ENCODE peak calls at places on chromosomes 7 and 10, in four cellular contexts. One of them, this sample, is unnamed.

GRCh38 chr7:135980665-135981180 is 3.6 kb upstream of the MTPN start:
- DNase-seq in PC-9: peak; percentile 58
- DNase-seq in GM23248: peak; percentile 90
- DNase-seq in MM.1S: peak; percentile 97
- DNase-seq in this sample: peak; percentile 77

GRCh38 chr7:129098409-129099084 is 43.6 kb upstream of the TNPO3 start:
- DNase-seq in PC-9: no peak
- DNase-seq in GM23248: peak; percentile 47
- DNase-seq in MM.1S: peak; percentile 5
- DNase-seq in this sample: no peak

GRCh38 chr10:44016589-44017482 is 368.1 kb downstream of the CXCL12 start:
- DNase-seq in PC-9: no peak
- DNase-seq in GM23248: peak; percentile 57
- DNase-seq in MM.1S: peak; percentile 54
- DNase-seq in this sample: no peak

GRCh38 chr7:69967152-69967591 is 368.9 kb downstream of the AUTS2 start:
- DNase-seq in PC-9: no peak
- DNase-seq in GM23248: no peak
- DNase-seq in MM.1S: no peak
- DNase-seq in this sample: no peak

GRCh38 chr10:99329238-99329890 is at the start of gene CNNM1:
- DNase-seq in PC-9: no peak
- DNase-seq in GM23248: peak; percentile 75
- DNase-seq in MM.1S: no peak
- DNase-seq in this sample: no peak

GRCh38 chr7:100568176-100568935 is 5.3 kb downstream of the SAP25 start:
- DNase-seq in PC-9: no peak
- DNase-seq in GM23248: no peak
- DNase-seq in MM.1S: no peak
- DNase-seq in this sample: peak; percentile 52

GRCh38 chr7:11026452-11027359 is 53.0 kb downstream of the PHF14 start:
- DNase-seq in PC-9: no peak
- DNase-seq in GM23248: no peak
- DNase-seq in MM.1S: no peak
- DNase-seq in this sample: no peak

GRCh38 chr10:105494944-105495343 is 853.9 kb downstream of the SORCS3 start:
- DNase-seq in PC-9: no peak
- DNase-seq in GM23248: no peak
- DNase-seq in MM.1S: no peak
- DNase-seq in this sample: no peak

GRCh38 chr7:128894101-128894440 is 16.4 kb downstream of the KCP start:
- DNase-seq in PC-9: peak; percentile 32
- DNase-seq in GM23248: no peak
- DNase-seq in MM.1S: no peak
- DNase-seq in this sample: no peak

GRCh38 chr7:133358728-133359127 is 105.8 kb downstream of the EXOC4 start:
- DNase-seq in PC-9: no peak
- DNase-seq in GM23248: peak; percentile 67
- DNase-seq in MM.1S: no peak
- DNase-seq in this sample: no peak

GRCh38 chr7:36894190-36894589 is 169.9 kb upstream of the AOAH start:
- DNase-seq in PC-9: no peak
- DNase-seq in GM23248: no peak
- DNase-seq in MM.1S: no peak
- DNase-seq in this sample: no peak

GRCh38 chr7:2104107-2104710 is 128.5 kb downstream of the MAD1L1 start:
- DNase-seq in PC-9: no peak
- DNase-seq in GM23248: peak; percentile 96
- DNase-seq in MM.1S: no peak
- DNase-seq in this sample: peak; percentile 92

GRCh38 chr7:33395340-33395739 is 266.0 kb downstream of the BBS9 start:
- DNase-seq in PC-9: no peak
- DNase-seq in GM23248: no peak
- DNase-seq in MM.1S: no peak
- DNase-seq in this sample: no peak

GRCh38 chr10:84373000-84373399 is 44.6 kb downstream of the CCSER2 start:
- DNase-seq in PC-9: no peak
- DNase-seq in GM23248: no peak
- DNase-seq in MM.1S: no peak
- DNase-seq in this sample: no peak

GRCh38 chr7:88092676-88092999 is 127.2 kb downstream of the SRI start:
- DNase-seq in PC-9: no peak
- DNase-seq in GM23248: no peak
- DNase-seq in MM.1S: no peak
- DNase-seq in this sample: no peak

GRCh38 chr10:60441515-60441914 is 51.8 kb upstream of the ANK3 start:
- DNase-seq in PC-9: no peak
- DNase-seq in GM23248: peak; percentile 53
- DNase-seq in MM.1S: peak; percentile 39
- DNase-seq in this sample: peak; percentile 57

GRCh38 chr7:112147752-112148435 is 58.3 kb downstream of the DOCK4 start:
- DNase-seq in PC-9: no peak
- DNase-seq in GM23248: no peak
- DNase-seq in MM.1S: no peak
- DNase-seq in this sample: no peak

GRCh38 chr10:42304341-42304740 is 334.0 kb downstream of the ZNF33B start:
- DNase-seq in PC-9: no peak
- DNase-seq in GM23248: no peak
- DNase-seq in MM.1S: no peak
- DNase-seq in this sample: no peak

GRCh38 chr7:122676466-122676865 is 22.5 kb downstream of the RNF133 start:
- DNase-seq in PC-9: no peak
- DNase-seq in GM23248: no peak
- DNase-seq in MM.1S: no peak
- DNase-seq in this sample: no peak

GRCh38 chr10:88193018-88193417 is 329.6 kb downstream of the PTEN start:
- DNase-seq in PC-9: no peak
- DNase-seq in GM23248: no peak
- DNase-seq in MM.1S: no peak
- DNase-seq in this sample: no peak

GRCh38 chr10:131845505-131846223 is 55.1 kb upstream of the PPP2R2D start:
- DNase-seq in PC-9: no peak
- DNase-seq in GM23248: no peak
- DNase-seq in MM.1S: no peak
- DNase-seq in this sample: no peak

GRCh38 chr10:131848296-131848695 is 52.5 kb upstream of the PPP2R2D start:
- DNase-seq in PC-9: no peak
- DNase-seq in GM23248: no peak
- DNase-seq in MM.1S: no peak
- DNase-seq in this sample: no peak

GRCh38 chr10:131844546-131845084 is 56.2 kb upstream of the PPP2R2D start:
- DNase-seq in PC-9: no peak
- DNase-seq in GM23248: no peak
- DNase-seq in MM.1S: no peak
- DNase-seq in this sample: no peak

GRCh38 chr10:131847241-131847783 is 53.5 kb upstream of the PPP2R2D start:
- DNase-seq in PC-9: no peak
- DNase-seq in GM23248: no peak
- DNase-seq in MM.1S: no peak
- DNase-seq in this sample: no peak

DNA sequence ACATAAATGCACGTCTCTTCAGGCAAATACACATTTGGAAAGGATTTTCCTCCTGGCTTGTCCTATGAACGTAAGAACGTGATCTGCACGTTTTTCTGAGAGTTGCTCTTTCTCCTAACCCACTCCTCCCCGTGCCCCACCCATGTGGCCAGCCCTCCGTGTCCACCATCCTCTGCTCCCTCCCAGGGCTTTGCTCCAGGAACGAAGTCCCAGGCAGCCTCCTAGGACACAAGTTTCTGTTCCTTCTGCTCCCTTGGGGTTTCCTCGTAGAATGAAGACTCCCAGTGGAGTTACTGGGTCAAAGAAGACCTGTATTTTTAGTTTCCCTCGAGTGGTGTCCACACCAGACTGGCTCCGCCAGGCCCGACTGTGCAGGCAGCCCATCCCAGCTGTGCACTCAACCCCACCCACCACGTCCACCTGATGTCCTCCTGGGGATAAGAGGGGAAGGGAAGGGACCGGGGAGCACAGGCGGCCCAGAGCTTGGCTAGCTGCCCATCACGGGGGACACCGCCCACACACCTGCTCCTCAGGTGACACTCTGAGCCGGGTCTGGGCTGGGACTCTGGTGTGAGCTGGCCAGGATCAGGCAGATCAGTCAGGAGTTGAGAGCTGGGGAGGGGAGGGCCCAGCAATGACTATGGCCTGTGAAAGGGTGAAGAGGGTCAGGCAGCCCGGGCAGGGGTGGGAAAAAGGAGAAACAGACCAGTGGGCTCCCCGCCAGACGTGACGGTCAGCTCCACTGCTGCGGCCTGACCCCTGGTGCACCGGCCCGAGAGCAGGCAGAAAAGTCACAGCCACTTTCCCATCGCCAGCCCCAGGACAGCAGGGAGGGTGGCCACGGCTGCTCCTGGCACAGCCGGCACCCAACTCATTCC is 54.3 kb upstream of the PPP2R2D start:
- DNase-seq in PC-9: no peak
- DNase-seq in GM23248: no peak
- DNase-seq in MM.1S: no peak
- DNase-seq in this sample: no peak
- H3K4me2 ChIP-seq in PC-9: no peak overlapping the region
- H3K4me2 ChIP-seq in GM23248: no peak overlapping the region
- H3K4me2 ChIP-seq in MM.1S: no peak overlapping the region
- H3K4me2 ChIP-seq in this sample: no peak overlapping the region

DNA sequence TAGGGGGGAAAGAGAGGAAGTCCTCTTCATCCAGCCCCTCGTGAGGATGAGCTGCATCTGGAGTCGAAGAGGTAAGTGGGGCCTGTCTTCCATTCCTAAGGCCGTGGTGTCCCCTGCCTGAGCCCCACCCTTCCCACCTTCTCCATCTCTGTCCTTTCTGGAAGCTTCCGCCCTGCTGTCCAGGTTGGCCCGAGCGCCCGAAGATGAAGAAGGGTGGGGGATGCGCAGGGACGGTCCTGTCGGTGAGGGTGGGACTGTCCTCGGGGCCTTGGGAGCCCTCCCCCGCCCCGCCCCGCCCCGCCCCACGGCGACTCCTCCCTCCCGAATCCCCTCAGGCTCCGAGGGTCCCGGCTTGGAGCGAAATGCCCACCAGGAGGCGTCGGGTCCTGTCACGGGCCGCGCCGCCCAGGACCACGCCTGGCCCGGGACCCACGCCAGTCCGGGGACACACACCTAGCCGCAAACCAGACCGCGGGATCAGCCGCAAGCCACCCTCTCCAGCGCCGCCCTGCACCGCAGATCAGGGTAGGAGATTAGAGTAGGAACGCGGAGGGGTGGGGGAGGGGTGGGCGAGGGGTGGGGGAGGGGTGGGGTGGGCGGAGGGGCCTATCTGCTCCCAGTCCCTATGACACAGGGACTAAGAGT is 15.3 kb downstream of the GPRIN2 start:
- DNase-seq in PC-9: peak; percentile 57
- DNase-seq in GM23248: peak; percentile 36
- DNase-seq in MM.1S: no peak
- DNase-seq in this sample: no peak
- H3K27ac ChIP-seq in PC-9: no peak overlapping the region
- H3K27ac ChIP-seq in GM23248: no peak overlapping the region
- H3K27ac ChIP-seq in MM.1S: no peak overlapping the region
- H3K27ac ChIP-seq in this sample: no peak overlapping the region

GRCh38 chr7:134919240-134919641 is 67.1 kb upstream of the AGBL3 start:
- DNase-seq in PC-9: no peak
- DNase-seq in GM23248: no peak
- DNase-seq in MM.1S: no peak
- DNase-seq in this sample: no peak
- H3K9me2 ChIP-seq in PC-9: no peaks in the 10 kb centered on the region
- H3K9me2 ChIP-seq in GM23248: no peaks in the 10 kb centered on the region
- H3K9me2 ChIP-seq in MM.1S: no peaks in the 10 kb centered on the region
- H3K9me2 ChIP-seq in this sample: no peaks in the 10 kb centered on the region

DNA sequence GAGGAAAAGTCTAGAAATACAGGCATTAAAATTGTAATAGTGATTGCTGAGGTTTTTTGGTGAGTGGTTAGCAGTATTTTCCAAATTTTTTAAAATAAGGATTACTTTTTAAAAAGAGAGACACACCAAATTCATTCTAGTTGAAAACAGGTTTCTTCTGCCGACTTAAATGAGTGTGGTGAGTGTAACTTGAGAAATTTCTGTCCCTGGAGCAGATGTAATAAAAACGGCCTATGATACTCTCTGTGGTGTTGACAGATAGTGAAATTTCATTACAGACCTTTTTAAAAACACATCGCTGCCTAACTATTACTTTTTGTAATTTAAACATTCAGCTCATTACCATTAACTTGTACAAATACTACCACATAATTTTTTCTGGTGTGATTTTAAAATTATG is 90.1 kb downstream of the CYP51A1 start:
- DNase-seq in PC-9: no peak
- DNase-seq in GM23248: no peak
- DNase-seq in MM.1S: no peak
- DNase-seq in this sample: no peak
- H3K4me2 ChIP-seq in PC-9: no peak overlapping the region
- H3K4me2 ChIP-seq in GM23248: no peak overlapping the region
- H3K4me2 ChIP-seq in MM.1S: no peak overlapping the region
- H3K4me2 ChIP-seq in this sample: no peak overlapping the region

DNA sequence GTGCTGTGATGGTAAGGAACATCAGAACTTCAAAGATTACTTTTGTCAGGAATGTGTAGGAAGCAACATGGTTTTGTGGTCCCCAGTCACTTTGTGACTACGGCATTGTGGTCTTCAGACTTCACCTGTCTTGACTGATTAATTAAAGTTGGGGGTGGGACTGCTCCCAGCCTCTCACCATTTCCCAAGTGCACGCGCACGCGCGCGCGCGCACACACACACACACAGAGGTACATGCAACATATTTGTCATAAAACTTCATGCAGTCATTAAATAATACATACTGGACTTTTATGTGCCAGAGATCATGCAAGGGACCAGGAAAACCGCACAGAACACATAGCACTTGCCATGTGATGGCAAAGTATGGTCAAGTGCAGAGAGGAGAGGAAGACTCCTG is 181.2 kb downstream of the EVX1 start:
- DNase-seq in PC-9: no peak
- DNase-seq in GM23248: no peak
- DNase-seq in MM.1S: no peak
- DNase-seq in this sample: no peak
- H3K27ac ChIP-seq in PC-9: peak overlapping the region; percentile 17
- H3K27ac ChIP-seq in GM23248: no peak overlapping the region
- H3K27ac ChIP-seq in MM.1S: no peak overlapping the region
- H3K27ac ChIP-seq in this sample: no peak overlapping the region

GRCh38 chr7:131897016-131897789 is 340.8 kb upstream of the PODXL start:
- DNase-seq in PC-9: no peak
- DNase-seq in GM23248: peak; percentile 87
- DNase-seq in MM.1S: no peak
- DNase-seq in this sample: no peak
- H3K9me2 ChIP-seq in PC-9: no peaks in the 10 kb centered on the region
- H3K9me2 ChIP-seq in GM23248: no peaks in the 10 kb centered on the region
- H3K9me2 ChIP-seq in MM.1S: no peaks in the 10 kb centered on the region
- H3K9me2 ChIP-seq in this sample: no peaks in the 10 kb centered on the region

This sample was measured in Karpas-422.